ENCODE peak calls at places on chromosomes 6 and 20, in nine cellular contexts. W is neural progenitor cell, I is fibroblast of lung, U is mammary epithelial cell, R is astrocyte, G is K562, Z is GM23248, A is GM12878, K is PC-3. O is an unnamed sample.

GRCh38 chr20:36607586-36608387 is 2.2 kb downstream of the RAB5IF start:
- DNase-seq in W (no peak), I (no peak), U (peak), R (no peak), G (no peak), Z (peak), A (no peak), K (peak), O (peak)

GRCh38 chr6:7631466-7631865 is 41.5 kb downstream of the SNRNP48 start:
- DNase-seq in W (no peak), I (no peak), U (no peak), R (no peak), G (no peak), Z (no peak), A (no peak), K (no peak), O (no peak)

GRCh38 chr6:77762386-77762785 is 109.5 kb downstream of the MEI4 start:
- DNase-seq in W (no peak), I (no peak), U (no peak), R (no peak), G (no peak), Z (no peak), A (no peak), K (no peak), O (no peak)

GRCh38 chr6:128463942-128464341 is 56.5 kb downstream of the PTPRK start:
- DNase-seq in W (no peak), I (no peak), U (no peak), R (peak), G (no peak), Z (peak), A (no peak), K (peak), O (peak)

GRCh38 chr6:115362234-115362633 is 698.5 kb downstream of the FRK start:
- DNase-seq in W (no peak), I (no peak), U (no peak), R (no peak), G (no peak), Z (no peak), A (no peak), K (no peak), O (no peak)

GRCh38 chr20:5480824-5481600 is 164.3 kb upstream of the PROKR2 start:
- DNase-seq in W (no peak), I (no peak), U (no peak), R (no peak), G (no peak), Z (no peak), A (no peak), K (peak), O (no peak)

GRCh38 chr6:68958327-68958726 is 323.2 kb downstream of the ADGRB3 start:
- DNase-seq in W (no peak), I (peak), U (no peak), R (no peak), G (no peak), Z (peak), A (no peak), K (peak), O (no peak)

GRCh38 chr20:43832096-43832816 is 82.4 kb upstream of the TOX2 start:
- DNase-seq in W (no peak), I (no peak), U (no peak), R (no peak), G (no peak), Z (no peak), A (no peak), K (no peak), O (no peak)

GRCh38 chr6:166008441-166009369 is 158.9 kb downstream of the TBXT start:
- DNase-seq in W (peak), I (peak), U (no peak), R (peak), G (no peak), Z (peak), A (no peak), K (no peak), O (no peak)

GRCh38 chr6:26304213-26305096 is 60.5 kb upstream of the BTN3A2 start:
- DNase-seq in W (peak), I (peak), U (no peak), R (peak), G (peak), Z (peak), A (no peak), K (no peak), O (peak)

GRCh38 chr6:28208180-28208659 is 16.9 kb upstream of the ZSCAN9 start:
- DNase-seq in W (peak), I (peak), U (no peak), R (no peak), G (no peak), Z (peak), A (no peak), K (no peak), O (no peak)

GRCh38 chr20:62355527-62356142 is 11.5 kb downstream of the LAMA5 start:
- DNase-seq in W (peak), I (no peak), U (no peak), R (no peak), G (no peak), Z (peak), A (no peak), K (peak), O (peak)

GRCh38 chr6:156437084-156437879 is 339.9 kb upstream of the ARID1B start:
- DNase-seq in W (no peak), I (no peak), U (no peak), R (no peak), G (no peak), Z (no peak), A (no peak), K (peak), O (no peak)

GRCh38 chr20:57995381-57995977 is 233.0 kb downstream of the ANKRD60 start:
- DNase-seq in W (no peak), I (no peak), U (no peak), R (no peak), G (no peak), Z (no peak), A (no peak), K (no peak), O (no peak)

GRCh38 chr6:125904871-125905270 is 51.7 kb upstream of the HINT3 start:
- DNase-seq in W (no peak), I (no peak), U (peak), R (peak), G (no peak), Z (peak), A (peak), K (peak), O (no peak)

GRCh38 chr6:136424450-136424849 is 125.8 kb downstream of the MAP7 start:
- DNase-seq in W (no peak), I (no peak), U (no peak), R (no peak), G (no peak), Z (no peak), A (no peak), K (no peak), O (no peak)

GRCh38 chr6:20640181-20640580 is 105.9 kb downstream of the CDKAL1 start:
- DNase-seq in W (no peak), I (no peak), U (no peak), R (no peak), G (no peak), Z (no peak), A (no peak), K (no peak), O (no peak)

GRCh38 chr20:189611-190010 is at the start of gene DEFB128:
- DNase-seq in W (no peak), I (no peak), U (no peak), R (no peak), G (no peak), Z (no peak), A (no peak), K (no peak), O (no peak)

GRCh38 chr20:62009322-62009721 is 56.4 kb downstream of the TAF4 start:
- DNase-seq in W (no peak), I (no peak), U (no peak), R (no peak), G (no peak), Z (no peak), A (no peak), K (no peak), O (no peak)

GRCh38 chr6:157021267-157022021 is 244.3 kb downstream of the ARID1B start:
- DNase-seq in W (peak), I (peak), U (peak), R (peak), G (peak), Z (peak), A (no peak), K (peak), O (peak)

GRCh38 chr6:75608955-75609533 is 7.4 kb downstream of the SENP6 start:
- DNase-seq in W (no peak), I (no peak), U (no peak), R (no peak), G (no peak), Z (no peak), A (no peak), K (no peak), O (no peak)

GRCh38 chr6:90080876-90081464 is 186.7 kb downstream of the GJA10 start:
- DNase-seq in W (no peak), I (no peak), U (no peak), R (no peak), G (no peak), Z (no peak), A (peak), K (no peak), O (no peak)

GRCh38 chr20:19251958-19252669 is 39.7 kb downstream of the SLC24A3 start:
- DNase-seq in W (no peak), I (no peak), U (no peak), R (no peak), G (no peak), Z (peak), A (no peak), K (no peak), O (no peak)

GRCh38 chr6:28719275-28719940 is 193.7 kb downstream of the GPX5 start:
- DNase-seq in W (no peak), I (no peak), U (peak), R (no peak), G (peak), Z (peak), A (no peak), K (peak), O (no peak)

GRCh38 chr20:49384437-49385434 is 97.7 kb downstream of the KCNB1 start:
- DNase-seq in W (peak), I (peak), U (no peak), R (no peak), G (peak), Z (peak), A (no peak), K (peak), O (no peak)

GRCh38 chr6:157278171-157278570 is 45.1 kb downstream of the TMEM242 start:
- DNase-seq in W (no peak), I (no peak), U (no peak), R (no peak), G (no peak), Z (no peak), A (no peak), K (no peak), O (no peak)

GRCh38 chr6:138291849-138292181 is 73.5 kb upstream of the PBOV1 start:
- DNase-seq in W (no peak), I (no peak), U (no peak), R (no peak), G (no peak), Z (no peak), A (no peak), K (no peak), O (no peak)

GRCh38 chr20:47985092-47985850 is 200.0 kb upstream of the SULF2 start:
- DNase-seq in W (peak), I (no peak), U (peak), R (peak), G (peak), Z (peak), A (no peak), K (peak), O (peak)

GRCh38 chr6:147586044-147586443 is 77.6 kb downstream of the SAMD5 start:
- DNase-seq in W (no peak), I (peak), U (no peak), R (peak), G (no peak), Z (peak), A (no peak), K (peak), O (no peak)

GRCh38 chr6:41071501-41071922 is 644 bp downstream of the OARD1 start:
- DNase-seq in W (no peak), I (no peak), U (no peak), R (no peak), G (no peak), Z (no peak), A (peak), K (peak), O (no peak)

GRCh38 chr6:133248241-133249001 is 7.3 kb downstream of the EYA4 start:
- DNase-seq in W (no peak), I (peak), U (peak), R (peak), G (no peak), Z (peak), A (no peak), K (peak), O (no peak)

GRCh38 chr6:113182370-113183141 is 674.6 kb upstream of the MARCKS start:
- DNase-seq in W (no peak), I (peak), U (peak), R (peak), G (no peak), Z (peak), A (no peak), K (peak), O (no peak)

GRCh38 chr20:41443667-41444066 is 77.0 kb upstream of the EMILIN3 start:
- DNase-seq in W (no peak), I (no peak), U (no peak), R (no peak), G (no peak), Z (no peak), A (no peak), K (no peak), O (no peak)

DNA sequence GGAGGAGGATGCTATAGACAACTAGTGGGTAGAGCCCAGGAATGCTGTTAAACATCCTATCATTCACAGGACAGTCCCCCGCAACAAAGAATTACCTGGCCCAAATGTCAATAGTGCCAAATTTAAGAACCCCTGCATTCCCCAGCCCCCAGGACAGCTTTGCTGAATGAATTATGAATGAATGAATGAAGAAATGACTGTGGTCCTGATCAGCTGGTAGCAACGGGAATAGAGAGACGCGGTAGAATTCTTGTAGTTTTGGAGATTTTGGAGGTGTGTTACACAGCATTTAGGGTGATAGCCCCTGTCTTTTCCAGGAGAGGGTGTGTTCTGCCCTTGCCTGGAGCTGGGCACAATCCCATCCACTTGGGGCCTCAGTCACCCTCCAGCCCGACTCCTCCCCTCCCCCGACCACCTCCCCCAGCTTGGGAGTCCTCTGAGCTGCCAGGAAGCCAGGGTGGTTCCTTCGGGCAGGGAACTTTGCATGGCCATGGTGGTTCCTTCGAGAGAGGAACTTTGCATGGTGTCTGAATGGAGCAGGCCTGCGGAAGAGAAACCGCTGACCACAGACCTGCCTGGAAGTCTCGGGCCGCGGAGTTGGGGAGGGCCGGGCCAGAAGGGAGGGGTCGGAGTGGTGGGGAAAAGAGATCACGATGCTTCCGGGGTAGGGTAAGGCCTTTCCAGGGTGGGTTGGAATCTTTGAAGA is 1.0 kb upstream of the HCK start:
- DNase-seq in W (peak), I (no peak), U (no peak), R (no peak), G (no peak), Z (no peak), A (no peak), K (no peak), O (no peak)
- TF ChIP-seq EZH2 in W (no peak), I (no peak), U (no peak), R (no peak), G (no peak), Z (no peak), A (no peak), K (no peak), O (no peak)

DNA sequence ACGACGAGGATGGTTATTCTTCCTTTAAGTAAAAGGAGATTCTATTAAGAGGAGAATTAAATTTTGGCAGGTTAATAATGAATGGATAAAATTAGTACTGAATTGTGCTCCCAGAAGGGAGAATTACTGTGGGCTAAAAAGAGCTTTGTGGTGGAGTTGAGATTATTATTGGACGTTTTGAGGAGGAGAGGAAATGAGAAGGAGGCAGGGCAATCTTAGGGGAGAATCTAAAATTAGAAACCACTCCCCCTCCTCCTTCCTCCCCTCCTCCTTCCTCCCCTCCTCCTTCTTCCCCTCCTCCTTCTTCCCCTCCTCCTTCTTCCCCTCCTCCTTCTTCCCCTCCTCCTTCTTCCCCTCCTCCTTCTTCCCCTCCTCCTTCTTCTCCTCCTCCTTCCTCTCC is 331.8 kb downstream of the PRL start:
- DNase-seq in W (no peak), I (no peak), U (no peak), R (no peak), G (no peak), Z (no peak), A (no peak), K (no peak), O (no peak)
- H3K4me2 ChIP-seq in W (no peak), I (no peak), U (no peak), R (no peak), G (no peak), Z (no peak), A (no peak), K (no peak), O (no peak)

GRCh38 chr6:17280138-17280537 is 1.0 kb upstream of the RBM24 start:
- DNase-seq in W (no peak), I (no peak), U (no peak), R (no peak), G (no peak), Z (peak), A (no peak), K (no peak), O (no peak)

GRCh38 chr6:17281100-17281496 is at the start of gene RBM24:
- DNase-seq in W (peak), I (peak), U (peak), R (peak), G (no peak), Z (peak), A (no peak), K (peak), O (no peak)

GRCh38 chr6:17278289-17279061 is 2.7 kb upstream of the RBM24 start:
- DNase-seq in W (no peak), I (peak), U (peak), R (peak), G (no peak), Z (peak), A (no peak), K (peak), O (peak)

GRCh38 chr6:17281497-17282481 is 628 bp downstream of the RBM24 start:
- DNase-seq in W (peak), I (peak), U (no peak), R (peak), G (no peak), Z (peak), A (no peak), K (no peak), O (no peak)

DNA sequence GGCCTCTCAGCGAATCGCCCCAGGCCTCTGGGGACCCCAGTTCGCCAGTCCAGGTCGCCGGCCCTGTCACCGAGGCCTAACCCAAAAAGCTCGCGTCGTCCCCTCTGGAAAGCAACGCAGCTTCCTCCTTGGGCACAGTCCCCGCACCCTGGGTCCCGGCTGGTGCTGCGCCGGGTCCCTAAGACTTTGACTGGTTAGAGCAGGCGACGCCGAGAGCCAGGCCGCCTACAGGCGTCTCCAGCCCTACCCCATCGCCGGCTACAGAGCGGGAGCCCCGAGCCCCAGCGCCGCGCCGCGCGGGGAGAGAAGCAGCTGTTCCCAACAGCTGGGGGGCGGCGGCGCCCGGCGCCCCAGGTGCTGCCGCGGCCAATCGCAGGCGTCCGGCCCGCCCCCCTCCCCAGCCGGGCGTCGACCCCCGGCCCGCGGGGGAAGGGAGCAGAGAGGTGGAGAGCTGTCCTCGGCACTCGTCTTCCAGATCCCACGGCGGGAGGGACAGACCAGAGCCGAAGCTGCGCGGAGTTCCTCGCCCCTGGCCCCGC is 540 bp upstream of the RBM24 start:
- DNase-seq in W (peak), I (no peak), U (no peak), R (no peak), G (no peak), Z (peak), A (no peak), K (no peak), O (no peak)
- TF ChIP-seq EZH2 in W (no peak), I (no peak), U (no peak), R (no peak), G (no peak), Z (no peak), A (no peak), K (no peak), O (no peak)

GRCh38 chr20:64037199-64037497 is 1.2 kb downstream of the C20orf204 start:
- DNase-seq in W (no peak), I (no peak), U (no peak), R (no peak), G (no peak), Z (no peak), A (no peak), K (no peak), O (no peak)

GRCh38 chr20:64038579-64039292 is 2.8 kb downstream of the C20orf204 start:
- DNase-seq in W (peak), I (peak), U (peak), R (peak), G (peak), Z (peak), A (no peak), K (peak), O (peak)

GRCh38 chr20:64037498-64038213 is 1.7 kb downstream of the C20orf204 start:
- DNase-seq in W (no peak), I (no peak), U (no peak), R (no peak), G (peak), Z (no peak), A (no peak), K (peak), O (no peak)

GRCh38 chr20:64039293-64040160 is 3.5 kb downstream of the C20orf204 start:
- DNase-seq in W (no peak), I (no peak), U (no peak), R (no peak), G (peak), Z (peak), A (no peak), K (no peak), O (no peak)

DNA sequence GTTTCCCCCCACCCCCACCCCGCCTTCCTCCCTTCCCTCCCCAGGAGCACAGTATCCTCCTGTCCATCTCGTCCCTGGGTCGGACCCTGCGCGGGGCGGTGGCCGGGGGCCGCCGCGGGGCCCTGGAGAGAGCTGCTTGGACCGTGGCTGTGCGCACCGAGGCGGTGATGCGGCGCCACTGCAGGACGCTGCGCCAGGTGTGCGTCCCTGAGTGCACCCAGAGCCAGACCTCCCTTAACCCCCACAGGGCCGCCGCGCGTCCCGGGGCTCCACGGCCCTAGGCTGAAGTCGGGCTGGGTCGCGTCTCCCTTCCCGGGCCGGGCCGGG is 2.2 kb downstream of the C20orf204 start:
- DNase-seq in W (no peak), I (no peak), U (no peak), R (no peak), G (peak), Z (no peak), A (no peak), K (no peak), O (no peak)
- H3K4me2 ChIP-seq in W (peak), I (no peak), U (peak), R (peak), G (peak), Z (no peak), A (peak), K (peak), O (peak)

O was measured in PC-9.